ENCODE peak calls at places on chromosome 2, in five cellular contexts. P is NT2/D1, N is heart left ventricle, V is brain microvascular endothelial cell, D is body of pancreas. I is an unnamed sample.

GRCh38 chr2:201643216-201643651 is at the start of gene TMEM237:
- DNase-seq in P (no peak), N (peak), V (no peak), D (peak), I (no peak)

GRCh38 chr2:42613281-42614064 is 45.0 kb downstream of the MTA3 start:
- DNase-seq in P (no peak), N (no peak), V (no peak), D (no peak), I (no peak)

GRCh38 chr2:232239956-232240681 is 138.4 kb upstream of the ALPP start:
- DNase-seq in P (no peak), N (no peak), V (no peak), D (no peak), I (no peak)

GRCh38 chr2:42812899-42813479 is 20.6 kb upstream of the HAAO start:
- DNase-seq in P (no peak), N (no peak), V (peak), D (no peak), I (no peak)

GRCh38 chr2:219248845-219249202 is 3.5 kb downstream of the STK16 start:
- DNase-seq in P (no peak), N (no peak), V (no peak), D (no peak), I (no peak)

GRCh38 chr2:166453995-166454595 is 40.0 kb downstream of the SCN7A start:
- DNase-seq in P (no peak), N (no peak), V (no peak), D (no peak), I (no peak)

GRCh38 chr2:38697116-38697840 is 31.4 kb downstream of the GALM start:
- DNase-seq in P (no peak), N (no peak), V (no peak), D (peak), I (no peak)

GRCh38 chr2:28658369-28658768 is 93.3 kb upstream of the PPP1CB start:
- DNase-seq in P (no peak), N (no peak), V (peak), D (no peak), I (no peak)

GRCh38 chr2:205273148-205273547 is 409.2 kb upstream of the NRP2 start:
- DNase-seq in P (no peak), N (no peak), V (no peak), D (no peak), I (no peak)

GRCh38 chr2:166959556-166959955 is 71.3 kb downstream of the XIRP2 start:
- DNase-seq in P (no peak), N (no peak), V (no peak), D (no peak), I (no peak)

GRCh38 chr2:72341639-72342038 is 194.0 kb upstream of the CYP26B1 start:
- DNase-seq in P (no peak), N (no peak), V (no peak), D (no peak), I (no peak)

GRCh38 chr2:223055140-223055539 is 3.1 kb downstream of the KCNE4 start:
- DNase-seq in P (no peak), N (peak), V (peak), D (peak), I (no peak)

GRCh38 chr2:176504431-176504830 is 235.2 kb downstream of the MTX2 start:
- DNase-seq in P (no peak), N (no peak), V (no peak), D (no peak), I (no peak)

GRCh38 chr2:28656937-28657615 is 94.6 kb upstream of the PPP1CB start:
- DNase-seq in P (no peak), N (no peak), V (no peak), D (no peak), I (no peak)

GRCh38 chr2:1717129-1717528 is 27.2 kb downstream of the PXDN start:
- DNase-seq in P (no peak), N (peak), V (no peak), D (peak), I (no peak)

GRCh38 chr2:240018071-240018750 is 6.9 kb downstream of the NDUFA10 start:
- DNase-seq in P (no peak), N (no peak), V (no peak), D (no peak), I (no peak)

GRCh38 chr2:240024766-240025165 is 376 bp downstream of the NDUFA10 start:
- DNase-seq in P (no peak), N (peak), V (no peak), D (no peak), I (no peak)

GRCh38 chr2:240023792-240024191 is 1.4 kb downstream of the NDUFA10 start:
- DNase-seq in P (no peak), N (no peak), V (no peak), D (no peak), I (no peak)

GRCh38 chr2:240021488-240022104 is 3.5 kb downstream of the NDUFA10 start:
- DNase-seq in P (peak), N (peak), V (peak), D (peak), I (no peak)
- H3K4me3 ChIP-seq in P (no peak), N (no peak), V (no peak), D (no peak), I (no peak)

DNA sequence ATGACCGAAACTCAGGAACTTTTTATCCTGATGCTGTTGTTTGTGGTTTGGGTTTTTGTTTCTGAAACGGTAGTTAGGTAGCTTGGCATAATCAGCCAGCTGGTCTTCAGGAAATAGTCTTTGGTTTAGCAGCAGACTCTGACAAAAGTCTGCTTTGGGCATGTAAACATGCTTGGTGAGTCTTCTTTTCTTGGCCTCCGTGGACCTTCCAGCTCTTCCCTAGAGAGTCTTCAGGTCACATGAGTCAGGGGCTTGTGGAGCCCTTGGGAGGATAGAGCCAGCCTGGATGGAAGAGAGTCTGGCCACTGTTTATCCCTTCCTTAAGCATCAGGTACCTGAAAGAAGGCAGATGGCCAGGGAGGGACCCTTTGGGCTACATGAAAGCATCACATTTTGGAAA is 154.5 kb downstream of the MGAT5 start:
- DNase-seq in P (no peak), N (no peak), V (peak), D (no peak), I (no peak)
- H3K4me3 ChIP-seq in P (no peak), N (no peak), V (no peak), D (no peak), I (no peak)

GRCh38 chr2:64311948-64312621 is 141.9 kb upstream of the LGALSL start:
- DNase-seq in P (no peak), N (peak), V (peak), D (peak), I (no peak)
- H3K4me3 ChIP-seq in P (no peak), N (no peak), V (no peak), D (no peak), I (peak)

GRCh38 chr2:24836206-24836605 is 43.0 kb downstream of the CENPO start:
- DNase-seq in P (no peak), N (no peak), V (no peak), D (no peak), I (no peak)

GRCh38 chr2:24832526-24832925 is 39.3 kb downstream of the CENPO start:
- DNase-seq in P (no peak), N (no peak), V (no peak), D (no peak), I (no peak)

GRCh38 chr2:24832991-24833671 is 39.9 kb downstream of the CENPO start:
- DNase-seq in P (no peak), N (no peak), V (no peak), D (no peak), I (no peak)

GRCh38 chr2:24834733-24835395 is 41.6 kb downstream of the CENPO start:
- DNase-seq in P (no peak), N (no peak), V (no peak), D (no peak), I (no peak)

GRCh38 chr2:24833821-24834732 is 40.9 kb downstream of the CENPO start:
- DNase-seq in P (no peak), N (no peak), V (no peak), D (no peak), I (no peak)
- H3K4me3 ChIP-seq in P (no peak), N (no peak), V (no peak), D (no peak), I (no peak)

DNA sequence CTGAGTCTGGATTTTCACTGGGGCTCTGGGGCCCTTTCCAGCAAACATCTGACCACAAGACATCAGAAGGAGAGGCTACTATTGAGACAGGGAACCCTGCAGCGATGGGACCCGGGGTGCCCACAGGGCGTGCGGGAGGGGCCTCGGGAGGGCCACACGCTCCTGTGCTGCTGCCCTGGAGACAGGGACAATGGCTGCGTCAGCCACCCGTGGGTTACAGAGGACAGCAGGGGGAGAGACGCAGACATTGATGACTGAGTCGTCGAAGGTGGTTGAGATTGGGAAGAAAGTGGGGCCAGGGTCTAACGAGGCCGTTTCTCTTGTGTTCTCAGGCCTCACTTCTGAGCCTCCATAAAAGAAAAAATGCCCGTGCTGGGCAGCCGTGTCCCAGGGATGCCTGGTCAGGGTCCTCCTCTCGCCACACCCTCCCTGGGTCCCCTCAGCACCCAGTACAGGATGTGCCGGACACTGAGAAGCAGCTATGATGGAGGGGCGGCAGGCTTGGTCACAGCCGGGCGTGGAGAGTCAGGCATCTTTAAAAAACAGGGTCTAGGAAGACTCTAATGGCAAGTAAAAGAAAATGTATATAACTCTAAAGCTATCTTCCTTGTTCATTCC is 73.9 kb downstream of the NDUFA10 start:
- DNase-seq in P (no peak), N (no peak), V (no peak), D (peak), I (no peak)
- H3K4me3 ChIP-seq in P (no peak), N (no peak), V (no peak), D (no peak), I (no peak)

GRCh38 chr2:70123829-70124117 is 36.5 kb downstream of the PCBP1 start:
- DNase-seq in P (no peak), N (no peak), V (no peak), D (no peak), I (no peak)
- H3K4me3 ChIP-seq in P (peak), N (peak), V (peak), D (peak), I (peak)

GRCh38 chr2:55009277-55010055 is 40.8 kb downstream of the RTN4 start:
- DNase-seq in P (no peak), N (no peak), V (no peak), D (no peak), I (no peak)
- H3K4me3 ChIP-seq in P (no peak), N (peak), V (no peak), D (no peak), I (peak)

GRCh38 chr2:180991820-180992219 is 11.4 kb downstream of the UBE2E3 start:
- DNase-seq in P (no peak), N (no peak), V (no peak), D (no peak), I (no peak)
- H3K4me3 ChIP-seq in P (no peak), N (no peak), V (no peak), D (no peak), I (no peak)

GRCh38 chr2:46568212-46569009 is 89.0 kb downstream of the TMEM247 start:
- DNase-seq in P (no peak), N (no peak), V (no peak), D (no peak), I (no peak)
- H3K4me3 ChIP-seq in P (no peak), N (no peak), V (no peak), D (no peak), I (no peak)